ENCODE peak calls at places on chromosomes 1 and 21, in eight cellular contexts. One of them, this sample, is unnamed.
A peak's percentile ranks its signal among the peaks of the same experiment; 100 is the strongest.

GRCh38 chr1:194069168-194069830 is 882.9 kb upstream of the B3GALT2 start:
- DNase-seq in left ventricle myocardium inferior: peak; percentile 81
- DNase-seq in aorta: peak; percentile 74
- DNase-seq in epithelial cell of proximal tubule: no peak
- DNase-seq in fibroblast of lung: peak; percentile 17
- DNase-seq in A549: no peak
- DNase-seq in GM23248: no peak
- DNase-seq in thoracic aorta: no peak
- DNase-seq in this sample: no peak

GRCh38 chr21:14235101-14235500 is 19.1 kb downstream of the RBM11 start:
- DNase-seq in GM23248: no peak
- DNase-seq in A549: no peak
- DNase-seq in thoracic aorta: no peak
- DNase-seq in left ventricle myocardium inferior: no peak
- DNase-seq in epithelial cell of proximal tubule: no peak
- DNase-seq in aorta: no peak
- DNase-seq in fibroblast of lung: no peak
- DNase-seq in this sample: no peak

GRCh38 chr1:160884579-160884978 is 401 bp downstream of the ITLN1 start:
- DNase-seq in fibroblast of lung: no peak
- DNase-seq in aorta: no peak
- DNase-seq in epithelial cell of proximal tubule: no peak
- DNase-seq in A549: no peak
- DNase-seq in thoracic aorta: no peak
- DNase-seq in left ventricle myocardium inferior: no peak
- DNase-seq in GM23248: no peak
- DNase-seq in this sample: no peak

GRCh38 chr1:58968360-58968952 is 184.6 kb upstream of the JUN start:
- DNase-seq in A549: no peak
- DNase-seq in thoracic aorta: peak; percentile 33
- DNase-seq in GM23248: peak; percentile 76
- DNase-seq in fibroblast of lung: peak; percentile 82
- DNase-seq in epithelial cell of proximal tubule: peak; percentile 56
- DNase-seq in left ventricle myocardium inferior: peak; percentile 85
- DNase-seq in aorta: peak; percentile 89
- DNase-seq in this sample: no peak

GRCh38 chr1:235051521-235051920 is 77.1 kb downstream of the TOMM20 start:
- DNase-seq in thoracic aorta: no peak
- DNase-seq in epithelial cell of proximal tubule: no peak
- DNase-seq in left ventricle myocardium inferior: peak; percentile 42
- DNase-seq in A549: no peak
- DNase-seq in fibroblast of lung: no peak
- DNase-seq in GM23248: no peak
- DNase-seq in aorta: peak; percentile 78
- DNase-seq in this sample: no peak

GRCh38 chr1:23196627-23197328 is 20.5 kb downstream of the HTR1D start:
- DNase-seq in GM23248: peak; percentile 95
- DNase-seq in A549: peak; percentile 80
- DNase-seq in fibroblast of lung: peak; percentile 76
- DNase-seq in left ventricle myocardium inferior: no peak
- DNase-seq in aorta: no peak
- DNase-seq in thoracic aorta: no peak
- DNase-seq in epithelial cell of proximal tubule: peak; percentile 46
- DNase-seq in this sample: peak; percentile 96

GRCh38 chr1:27618341-27619067 is 14.6 kb upstream of the AHDC1 start:
- DNase-seq in epithelial cell of proximal tubule: no peak
- DNase-seq in A549: no peak
- DNase-seq in aorta: no peak
- DNase-seq in fibroblast of lung: no peak
- DNase-seq in thoracic aorta: no peak
- DNase-seq in left ventricle myocardium inferior: no peak
- DNase-seq in GM23248: no peak
- DNase-seq in this sample: no peak

GRCh38 chr1:94817697-94818096 is 2.5 kb upstream of the SLC44A3 start:
- DNase-seq in epithelial cell of proximal tubule: no peak
- DNase-seq in GM23248: no peak
- DNase-seq in left ventricle myocardium inferior: no peak
- DNase-seq in A549: no peak
- DNase-seq in fibroblast of lung: no peak
- DNase-seq in thoracic aorta: no peak
- DNase-seq in aorta: no peak
- DNase-seq in this sample: no peak

GRCh38 chr1:188463919-188464318 is 1635.2 kb downstream of the PLA2G4A start:
- DNase-seq in A549: no peak
- DNase-seq in fibroblast of lung: peak; percentile 10
- DNase-seq in GM23248: no peak
- DNase-seq in thoracic aorta: no peak
- DNase-seq in epithelial cell of proximal tubule: no peak
- DNase-seq in aorta: no peak
- DNase-seq in left ventricle myocardium inferior: no peak
- DNase-seq in this sample: no peak

GRCh38 chr1:226201029-226201593 is 14.6 kb upstream of the ACBD3 start:
- DNase-seq in thoracic aorta: no peak
- DNase-seq in left ventricle myocardium inferior: no peak
- DNase-seq in aorta: no peak
- DNase-seq in fibroblast of lung: peak; percentile 28
- DNase-seq in epithelial cell of proximal tubule: no peak
- DNase-seq in GM23248: peak; percentile 28
- DNase-seq in A549: no peak
- DNase-seq in this sample: no peak

GRCh38 chr1:46401514-46401913 is 7.4 kb downstream of the FAAH start:
- DNase-seq in thoracic aorta: no peak
- DNase-seq in fibroblast of lung: peak; percentile 16
- DNase-seq in aorta: no peak
- DNase-seq in GM23248: peak; percentile 59
- DNase-seq in epithelial cell of proximal tubule: peak; percentile 4
- DNase-seq in left ventricle myocardium inferior: no peak
- DNase-seq in A549: no peak
- DNase-seq in this sample: no peak

GRCh38 chr1:150574260-150575071 is 4.9 kb downstream of the MCL1 start:
- DNase-seq in thoracic aorta: no peak
- DNase-seq in GM23248: peak; percentile 37
- DNase-seq in A549: no peak
- DNase-seq in left ventricle myocardium inferior: no peak
- DNase-seq in aorta: no peak
- DNase-seq in epithelial cell of proximal tubule: no peak
- DNase-seq in fibroblast of lung: no peak
- DNase-seq in this sample: no peak

GRCh38 chr1:183847646-183848045 is 42.7 kb downstream of the RGL1 start:
- DNase-seq in left ventricle myocardium inferior: no peak
- DNase-seq in A549: no peak
- DNase-seq in GM23248: no peak
- DNase-seq in aorta: no peak
- DNase-seq in fibroblast of lung: no peak
- DNase-seq in thoracic aorta: no peak
- DNase-seq in epithelial cell of proximal tubule: peak; percentile 42
- DNase-seq in this sample: no peak

GRCh38 chr1:34885405-34886247 is 26.1 kb upstream of the SMIM12 start:
- DNase-seq in A549: peak; percentile 15
- DNase-seq in aorta: peak; percentile 85
- DNase-seq in left ventricle myocardium inferior: peak; percentile 64
- DNase-seq in epithelial cell of proximal tubule: no peak
- DNase-seq in GM23248: peak; percentile 61
- DNase-seq in fibroblast of lung: peak; percentile 29
- DNase-seq in thoracic aorta: no peak
- DNase-seq in this sample: no peak

GRCh38 chr1:79852004-79852403 is 845.5 kb upstream of the ADGRL4 start:
- DNase-seq in left ventricle myocardium inferior: no peak
- DNase-seq in fibroblast of lung: no peak
- DNase-seq in A549: no peak
- DNase-seq in thoracic aorta: no peak
- DNase-seq in GM23248: no peak
- DNase-seq in epithelial cell of proximal tubule: no peak
- DNase-seq in aorta: no peak
- DNase-seq in this sample: no peak

GRCh38 chr21:17427157-17427556 is 85.7 kb upstream of the CXADR start:
- DNase-seq in GM23248: no peak
- DNase-seq in left ventricle myocardium inferior: no peak
- DNase-seq in A549: no peak
- DNase-seq in aorta: no peak
- DNase-seq in thoracic aorta: no peak
- DNase-seq in fibroblast of lung: no peak
- DNase-seq in epithelial cell of proximal tubule: no peak
- DNase-seq in this sample: no peak

GRCh38 chr1:157289001-157289400 is 150.8 kb upstream of the ETV3 start:
- DNase-seq in left ventricle myocardium inferior: no peak
- DNase-seq in GM23248: peak; percentile 32
- DNase-seq in aorta: no peak
- DNase-seq in A549: no peak
- DNase-seq in epithelial cell of proximal tubule: no peak
- DNase-seq in fibroblast of lung: no peak
- DNase-seq in thoracic aorta: no peak
- DNase-seq in this sample: no peak

GRCh38 chr1:3658231-3658615 is 5.9 kb downstream of the TP73 start:
- DNase-seq in fibroblast of lung: no peak
- DNase-seq in aorta: peak; percentile 51
- DNase-seq in epithelial cell of proximal tubule: no peak
- DNase-seq in GM23248: no peak
- DNase-seq in A549: no peak
- DNase-seq in thoracic aorta: no peak
- DNase-seq in left ventricle myocardium inferior: no peak
- DNase-seq in this sample: no peak

GRCh38 chr21:39852726-39853510 is 14.3 kb upstream of the PCP4 start:
- DNase-seq in fibroblast of lung: no peak
- DNase-seq in epithelial cell of proximal tubule: no peak
- DNase-seq in A549: no peak
- DNase-seq in GM23248: no peak
- DNase-seq in aorta: no peak
- DNase-seq in left ventricle myocardium inferior: no peak
- DNase-seq in thoracic aorta: no peak
- DNase-seq in this sample: no peak

DNA sequence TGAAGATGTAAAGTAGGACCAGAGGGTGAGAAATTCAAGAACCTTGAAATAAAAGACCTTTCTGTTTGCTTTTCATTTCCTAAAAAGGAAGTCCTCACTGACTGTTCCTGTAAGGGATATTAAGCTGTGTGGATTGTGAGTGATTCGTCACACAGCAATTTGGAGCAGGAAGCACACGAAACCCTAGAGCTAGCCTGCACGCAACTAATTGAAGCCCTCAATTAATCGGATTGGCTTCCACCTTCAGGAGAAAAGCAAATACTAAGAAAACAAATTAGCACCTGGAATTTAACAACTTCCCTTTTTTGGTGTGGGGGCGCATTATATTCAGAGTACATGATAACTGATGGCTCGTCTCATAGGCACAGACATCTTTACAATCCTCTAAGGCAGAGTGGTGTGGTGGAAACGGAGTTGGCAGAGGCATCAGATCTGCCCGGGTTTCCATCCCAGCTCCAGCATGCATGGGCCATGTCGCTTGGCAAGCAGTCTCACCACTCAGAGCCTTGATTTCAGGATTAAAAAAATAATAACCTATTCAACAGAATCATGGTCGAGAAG is 95.2 kb downstream of the KCNJ15 start:
- DNase-seq in thoracic aorta: no peak
- DNase-seq in left ventricle myocardium inferior: no peak
- DNase-seq in GM23248: peak; percentile 91
- DNase-seq in A549: peak; percentile 3
- DNase-seq in fibroblast of lung: peak; percentile 77
- DNase-seq in epithelial cell of proximal tubule: peak; percentile 71
- DNase-seq in aorta: no peak
- DNase-seq in this sample: peak; percentile 76
- H3K4me3 ChIP-seq in thoracic aorta: peak overlapping the region; percentile 52
- H3K4me3 ChIP-seq in left ventricle myocardium inferior: peak overlapping the region; percentile 2
- H3K4me3 ChIP-seq in GM23248: peak overlapping the region; percentile 25
- H3K4me3 ChIP-seq in A549: no peak overlapping the region
- H3K4me3 ChIP-seq in fibroblast of lung: no peak overlapping the region
- H3K4me3 ChIP-seq in epithelial cell of proximal tubule: no peak overlapping the region
- H3K4me3 ChIP-seq in aorta: no peak overlapping the region
- H3K4me3 ChIP-seq in this sample: no peak overlapping the region

GRCh38 chr21:36070999-36071398 is 1.2 kb downstream of the CBR1 start:
- DNase-seq in A549: no peak
- DNase-seq in epithelial cell of proximal tubule: no peak
- DNase-seq in GM23248: no peak
- DNase-seq in aorta: no peak
- DNase-seq in left ventricle myocardium inferior: no peak
- DNase-seq in fibroblast of lung: no peak
- DNase-seq in thoracic aorta: no peak
- DNase-seq in this sample: no peak
- H3K4me3 ChIP-seq in A549: peak overlapping the region; percentile 94
- H3K4me3 ChIP-seq in epithelial cell of proximal tubule: peak overlapping the region; percentile 97
- H3K4me3 ChIP-seq in GM23248: peak overlapping the region; percentile 86
- H3K4me3 ChIP-seq in aorta: no peak overlapping the region
- H3K4me3 ChIP-seq in left ventricle myocardium inferior: peak overlapping the region; percentile 89
- H3K4me3 ChIP-seq in fibroblast of lung: peak overlapping the region; percentile 79
- H3K4me3 ChIP-seq in thoracic aorta: peak overlapping the region; percentile 75
- H3K4me3 ChIP-seq in this sample: peak overlapping the region; percentile 97

DNA sequence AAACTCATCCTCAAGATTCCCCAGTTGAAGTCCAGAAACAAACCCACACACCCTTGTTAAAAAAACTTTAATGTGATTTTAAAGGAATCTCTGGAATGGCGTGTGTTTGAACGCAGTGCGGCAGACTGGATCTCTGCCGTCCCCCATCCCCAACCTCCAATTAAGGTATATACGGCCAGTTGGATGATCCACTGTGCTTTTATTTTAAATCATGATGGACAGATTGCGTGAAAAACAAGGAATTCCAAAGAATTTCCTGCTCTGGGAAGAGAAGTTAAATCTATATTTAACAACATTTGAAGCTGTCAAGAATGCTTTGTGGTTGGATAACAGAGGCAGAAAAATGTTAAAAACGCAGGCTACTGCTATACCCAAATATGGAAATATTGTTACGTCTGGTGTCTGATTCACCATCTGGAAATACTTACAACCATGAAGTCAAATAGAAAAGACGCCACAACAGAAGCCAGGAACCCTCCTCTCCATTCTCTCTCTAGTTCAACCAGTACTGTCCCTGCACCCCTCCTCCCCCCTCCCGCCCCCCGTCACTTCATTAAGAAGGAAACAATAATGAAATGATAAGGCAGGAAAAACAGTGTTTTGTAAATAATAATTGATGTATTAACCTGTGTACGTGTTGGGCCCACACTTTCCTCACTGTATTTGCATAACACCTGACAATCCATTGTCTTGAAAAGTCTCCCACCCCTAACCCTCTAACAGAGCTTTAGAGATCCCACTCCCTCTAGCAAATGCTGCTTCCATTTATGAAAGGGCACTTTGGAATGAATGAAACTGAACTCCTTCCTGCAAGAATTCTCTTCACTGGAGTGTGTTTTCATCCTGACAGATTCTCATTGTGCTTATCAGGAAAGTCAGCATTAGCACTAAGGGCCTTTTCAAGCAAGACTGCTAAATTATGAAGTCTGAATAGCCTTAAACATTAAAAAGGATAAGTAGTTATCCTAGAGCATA is 2.0 kb upstream of the CCN1 start:
- DNase-seq in A549: no peak
- DNase-seq in thoracic aorta: no peak
- DNase-seq in GM23248: peak; percentile 95
- DNase-seq in aorta: no peak
- DNase-seq in left ventricle myocardium inferior: no peak
- DNase-seq in fibroblast of lung: peak; percentile 98
- DNase-seq in epithelial cell of proximal tubule: no peak
- DNase-seq in this sample: peak; percentile 97
- H3K4me3 ChIP-seq in A549: peak overlapping the region; percentile 78
- H3K4me3 ChIP-seq in thoracic aorta: peak overlapping the region; percentile 75
- H3K4me3 ChIP-seq in GM23248: peak overlapping the region; percentile 98
- H3K4me3 ChIP-seq in aorta: peak overlapping the region; percentile 78
- H3K4me3 ChIP-seq in left ventricle myocardium inferior: peak overlapping the region; percentile 84
- H3K4me3 ChIP-seq in fibroblast of lung: peak overlapping the region; percentile 67
- H3K4me3 ChIP-seq in epithelial cell of proximal tubule: peak overlapping the region; percentile 86
- H3K4me3 ChIP-seq in this sample: peak overlapping the region; percentile 98

DNA sequence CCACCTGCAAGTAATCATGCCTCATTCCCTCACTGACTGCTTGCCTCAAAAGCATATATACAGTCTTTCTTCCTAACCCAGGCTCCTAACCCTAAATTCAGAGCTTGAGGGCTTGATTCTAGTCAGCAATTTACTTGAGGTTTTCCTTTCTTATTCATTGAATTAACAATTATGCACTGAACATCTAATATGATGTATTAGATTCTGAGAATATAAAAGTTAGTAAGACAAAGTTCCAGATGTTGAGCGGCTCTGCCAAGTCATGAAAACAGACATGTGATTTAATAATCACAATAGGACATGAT is 1.0 kb upstream of the AIM2 start:
- DNase-seq in A549: no peak
- DNase-seq in epithelial cell of proximal tubule: no peak
- DNase-seq in aorta: no peak
- DNase-seq in fibroblast of lung: no peak
- DNase-seq in GM23248: no peak
- DNase-seq in left ventricle myocardium inferior: no peak
- DNase-seq in thoracic aorta: no peak
- DNase-seq in this sample: no peak
- H3K4me3 ChIP-seq in A549: no peak overlapping the region
- H3K4me3 ChIP-seq in epithelial cell of proximal tubule: no peak overlapping the region
- H3K4me3 ChIP-seq in aorta: no peak overlapping the region
- H3K4me3 ChIP-seq in fibroblast of lung: no peak overlapping the region
- H3K4me3 ChIP-seq in GM23248: peak overlapping the region; percentile 56
- H3K4me3 ChIP-seq in left ventricle myocardium inferior: no peak overlapping the region
- H3K4me3 ChIP-seq in thoracic aorta: no peak overlapping the region
- H3K4me3 ChIP-seq in this sample: no peak overlapping the region